ENCODE peak calls at places on chromosomes 13 and 19, in six cellular contexts. One of them, this sample, is unnamed.

GRCh38 chr19:32611161-32611560 is 30.2 kb downstream of the PDCD5 start:
- DNase-seq in fibroblast of pulmonary artery: no peak
- DNase-seq in Panc1: no peak
- DNase-seq in fibroblast of the aortic adventitia: no peak
- DNase-seq in cardiac muscle cell: no peak
- DNase-seq in astrocyte of the cerebellum: peak
- DNase-seq in this sample: no peak

GRCh38 chr19:3319643-3320353 is 46.6 kb upstream of the NFIC start:
- DNase-seq in Panc1: no peak
- DNase-seq in cardiac muscle cell: no peak
- DNase-seq in astrocyte of the cerebellum: no peak
- DNase-seq in fibroblast of pulmonary artery: no peak
- DNase-seq in fibroblast of the aortic adventitia: peak
- DNase-seq in this sample: no peak

GRCh38 chr13:98626298-98626940 is 49.5 kb upstream of the STK24 start:
- DNase-seq in fibroblast of pulmonary artery: no peak
- DNase-seq in Panc1: no peak
- DNase-seq in fibroblast of the aortic adventitia: no peak
- DNase-seq in cardiac muscle cell: no peak
- DNase-seq in astrocyte of the cerebellum: no peak
- DNase-seq in this sample: no peak

GRCh38 chr19:50969413-50969760 is at the start of gene KLK6:
- DNase-seq in fibroblast of the aortic adventitia: no peak
- DNase-seq in fibroblast of pulmonary artery: no peak
- DNase-seq in Panc1: no peak
- DNase-seq in cardiac muscle cell: no peak
- DNase-seq in astrocyte of the cerebellum: no peak
- DNase-seq in this sample: no peak

GRCh38 chr19:409515-410242 is 732 bp upstream of the C2CD4C start:
- DNase-seq in astrocyte of the cerebellum: no peak
- DNase-seq in fibroblast of the aortic adventitia: no peak
- DNase-seq in cardiac muscle cell: peak
- DNase-seq in Panc1: no peak
- DNase-seq in fibroblast of pulmonary artery: no peak
- DNase-seq in this sample: no peak

GRCh38 chr19:53977991-53978731 is 13.3 kb upstream of the CACNG6 start:
- DNase-seq in Panc1: peak
- DNase-seq in fibroblast of the aortic adventitia: peak
- DNase-seq in cardiac muscle cell: peak
- DNase-seq in fibroblast of pulmonary artery: peak
- DNase-seq in astrocyte of the cerebellum: peak
- DNase-seq in this sample: peak

GRCh38 chr19:41330946-41331678 is 21.1 kb downstream of the CCDC97 start:
- DNase-seq in astrocyte of the cerebellum: no peak
- DNase-seq in fibroblast of the aortic adventitia: no peak
- DNase-seq in fibroblast of pulmonary artery: no peak
- DNase-seq in cardiac muscle cell: no peak
- DNase-seq in Panc1: no peak
- DNase-seq in this sample: no peak

GRCh38 chr19:35509018-35509652 is 4.3 kb downstream of the DMKN start:
- DNase-seq in fibroblast of pulmonary artery: no peak
- DNase-seq in astrocyte of the cerebellum: no peak
- DNase-seq in cardiac muscle cell: peak
- DNase-seq in Panc1: no peak
- DNase-seq in fibroblast of the aortic adventitia: no peak
- DNase-seq in this sample: no peak

GRCh38 chr19:50724522-50725217 is 1.5 kb downstream of the CLEC11A start:
- DNase-seq in astrocyte of the cerebellum: peak
- DNase-seq in cardiac muscle cell: peak
- DNase-seq in fibroblast of pulmonary artery: peak
- DNase-seq in Panc1: no peak
- DNase-seq in fibroblast of the aortic adventitia: peak
- DNase-seq in this sample: peak

GRCh38 chr13:37306778-37307544 is 201.5 kb upstream of the CSNK1A1L start:
- DNase-seq in fibroblast of the aortic adventitia: peak
- DNase-seq in cardiac muscle cell: no peak
- DNase-seq in astrocyte of the cerebellum: peak
- DNase-seq in Panc1: no peak
- DNase-seq in fibroblast of pulmonary artery: peak
- DNase-seq in this sample: peak

GRCh38 chr19:13302521-13303270 is 152.5 kb downstream of the IER2 start:
- DNase-seq in Panc1: no peak
- DNase-seq in astrocyte of the cerebellum: no peak
- DNase-seq in fibroblast of pulmonary artery: no peak
- DNase-seq in fibroblast of the aortic adventitia: no peak
- DNase-seq in cardiac muscle cell: no peak
- DNase-seq in this sample: no peak

GRCh38 chr13:23510544-23510916 is 59.7 kb upstream of the TNFRSF19 start:
- DNase-seq in fibroblast of the aortic adventitia: peak
- DNase-seq in Panc1: no peak
- DNase-seq in fibroblast of pulmonary artery: peak
- DNase-seq in cardiac muscle cell: no peak
- DNase-seq in astrocyte of the cerebellum: no peak
- DNase-seq in this sample: peak

GRCh38 chr19:3058821-3059314 is 3.4 kb downstream of the TLE5 start:
- DNase-seq in fibroblast of pulmonary artery: no peak
- DNase-seq in cardiac muscle cell: no peak
- DNase-seq in fibroblast of the aortic adventitia: no peak
- DNase-seq in Panc1: no peak
- DNase-seq in astrocyte of the cerebellum: no peak
- DNase-seq in this sample: no peak

GRCh38 chr13:113756441-113757097 is 2.5 kb upstream of the TMEM255B start:
- DNase-seq in cardiac muscle cell: no peak
- DNase-seq in fibroblast of the aortic adventitia: no peak
- DNase-seq in astrocyte of the cerebellum: no peak
- DNase-seq in fibroblast of pulmonary artery: peak
- DNase-seq in Panc1: no peak
- DNase-seq in this sample: no peak

GRCh38 chr19:52464798-52465470 is 11.6 kb downstream of the ZNF578 start:
- DNase-seq in fibroblast of the aortic adventitia: no peak
- DNase-seq in astrocyte of the cerebellum: no peak
- DNase-seq in cardiac muscle cell: peak
- DNase-seq in fibroblast of pulmonary artery: no peak
- DNase-seq in Panc1: no peak
- DNase-seq in this sample: no peak

GRCh38 chr13:98524391-98524790 is 52.5 kb downstream of the STK24 start:
- DNase-seq in cardiac muscle cell: no peak
- DNase-seq in fibroblast of pulmonary artery: no peak
- DNase-seq in astrocyte of the cerebellum: peak
- DNase-seq in Panc1: no peak
- DNase-seq in fibroblast of the aortic adventitia: no peak
- DNase-seq in this sample: no peak

GRCh38 chr13:28575200-28575599 is 80.3 kb upstream of the FLT1 start:
- DNase-seq in fibroblast of the aortic adventitia: no peak
- DNase-seq in fibroblast of pulmonary artery: no peak
- DNase-seq in Panc1: no peak
- DNase-seq in astrocyte of the cerebellum: no peak
- DNase-seq in cardiac muscle cell: no peak
- DNase-seq in this sample: no peak

GRCh38 chr13:107192289-107192688 is 624.4 kb upstream of the ARGLU1 start:
- DNase-seq in astrocyte of the cerebellum: peak
- DNase-seq in fibroblast of pulmonary artery: no peak
- DNase-seq in cardiac muscle cell: no peak
- DNase-seq in fibroblast of the aortic adventitia: no peak
- DNase-seq in Panc1: no peak
- DNase-seq in this sample: no peak

GRCh38 chr19:3771033-3771905 is 759 bp downstream of the RAX2 start:
- DNase-seq in Panc1: no peak
- DNase-seq in cardiac muscle cell: no peak
- DNase-seq in astrocyte of the cerebellum: no peak
- DNase-seq in fibroblast of the aortic adventitia: no peak
- DNase-seq in fibroblast of pulmonary artery: no peak
- DNase-seq in this sample: no peak

GRCh38 chr19:12793290-12794195 is 2.3 kb downstream of the JUNB start:
- DNase-seq in cardiac muscle cell: peak
- DNase-seq in fibroblast of pulmonary artery: peak
- DNase-seq in astrocyte of the cerebellum: peak
- DNase-seq in fibroblast of the aortic adventitia: peak
- DNase-seq in Panc1: no peak
- DNase-seq in this sample: no peak

GRCh38 chr13:46295531-46296464 is 84.1 kb downstream of the LRRC63 start:
- DNase-seq in astrocyte of the cerebellum: peak
- DNase-seq in cardiac muscle cell: no peak
- DNase-seq in fibroblast of the aortic adventitia: peak
- DNase-seq in Panc1: no peak
- DNase-seq in fibroblast of pulmonary artery: peak
- DNase-seq in this sample: peak

GRCh38 chr19:47266401-47266885 is 8.2 kb upstream of the INAFM1 start:
- DNase-seq in fibroblast of pulmonary artery: no peak
- DNase-seq in cardiac muscle cell: no peak
- DNase-seq in fibroblast of the aortic adventitia: no peak
- DNase-seq in Panc1: no peak
- DNase-seq in astrocyte of the cerebellum: no peak
- DNase-seq in this sample: no peak

GRCh38 chr19:51690359-51691121 is 2.6 kb upstream of the SPACA6 start:
- DNase-seq in fibroblast of the aortic adventitia: peak
- DNase-seq in astrocyte of the cerebellum: no peak
- DNase-seq in fibroblast of pulmonary artery: peak
- DNase-seq in Panc1: no peak
- DNase-seq in cardiac muscle cell: peak
- DNase-seq in this sample: no peak

GRCh38 chr19:5624154-5624663 is 1.3 kb downstream of the SAFB start:
- DNase-seq in fibroblast of pulmonary artery: peak
- DNase-seq in fibroblast of the aortic adventitia: peak
- DNase-seq in Panc1: no peak
- DNase-seq in cardiac muscle cell: peak
- DNase-seq in astrocyte of the cerebellum: peak
- DNase-seq in this sample: no peak

GRCh38 chr13:69423844-69424243 is 683.8 kb upstream of the ATXN8OS start:
- DNase-seq in astrocyte of the cerebellum: no peak
- DNase-seq in cardiac muscle cell: no peak
- DNase-seq in Panc1: no peak
- DNase-seq in fibroblast of the aortic adventitia: no peak
- DNase-seq in fibroblast of pulmonary artery: no peak
- DNase-seq in this sample: no peak

GRCh38 chr19:7673995-7674667 is 2.8 kb upstream of the MCEMP1 start:
- DNase-seq in Panc1: no peak
- DNase-seq in cardiac muscle cell: peak
- DNase-seq in fibroblast of pulmonary artery: peak
- DNase-seq in fibroblast of the aortic adventitia: peak
- DNase-seq in astrocyte of the cerebellum: no peak
- DNase-seq in this sample: no peak

GRCh38 chr13:86383561-86383960 is 584.3 kb upstream of the SLITRK6 start:
- DNase-seq in Panc1: no peak
- DNase-seq in fibroblast of pulmonary artery: no peak
- DNase-seq in astrocyte of the cerebellum: no peak
- DNase-seq in cardiac muscle cell: no peak
- DNase-seq in fibroblast of the aortic adventitia: no peak
- DNase-seq in this sample: no peak

GRCh38 chr19:38059897-38060296 is 152.9 kb downstream of the SIPA1L3 start:
- DNase-seq in Panc1: no peak
- DNase-seq in cardiac muscle cell: no peak
- DNase-seq in fibroblast of the aortic adventitia: peak
- DNase-seq in fibroblast of pulmonary artery: peak
- DNase-seq in astrocyte of the cerebellum: no peak
- DNase-seq in this sample: no peak

GRCh38 chr19:15198006-15198356 is 2.8 kb downstream of the NOTCH3 start:
- DNase-seq in fibroblast of the aortic adventitia: no peak
- DNase-seq in cardiac muscle cell: no peak
- DNase-seq in fibroblast of pulmonary artery: no peak
- DNase-seq in Panc1: no peak
- DNase-seq in astrocyte of the cerebellum: no peak
- DNase-seq in this sample: no peak

GRCh38 chr19:43362179-43362578 is 8.7 kb downstream of the CD177 start:
- DNase-seq in fibroblast of the aortic adventitia: peak
- DNase-seq in fibroblast of pulmonary artery: peak
- DNase-seq in cardiac muscle cell: no peak
- DNase-seq in astrocyte of the cerebellum: no peak
- DNase-seq in Panc1: no peak
- DNase-seq in this sample: no peak

GRCh38 chr19:18672606-18673337 is 10.7 kb upstream of the CRTC1 start:
- DNase-seq in astrocyte of the cerebellum: peak
- DNase-seq in cardiac muscle cell: no peak
- DNase-seq in fibroblast of pulmonary artery: peak
- DNase-seq in fibroblast of the aortic adventitia: peak
- DNase-seq in Panc1: no peak
- DNase-seq in this sample: no peak

DNA sequence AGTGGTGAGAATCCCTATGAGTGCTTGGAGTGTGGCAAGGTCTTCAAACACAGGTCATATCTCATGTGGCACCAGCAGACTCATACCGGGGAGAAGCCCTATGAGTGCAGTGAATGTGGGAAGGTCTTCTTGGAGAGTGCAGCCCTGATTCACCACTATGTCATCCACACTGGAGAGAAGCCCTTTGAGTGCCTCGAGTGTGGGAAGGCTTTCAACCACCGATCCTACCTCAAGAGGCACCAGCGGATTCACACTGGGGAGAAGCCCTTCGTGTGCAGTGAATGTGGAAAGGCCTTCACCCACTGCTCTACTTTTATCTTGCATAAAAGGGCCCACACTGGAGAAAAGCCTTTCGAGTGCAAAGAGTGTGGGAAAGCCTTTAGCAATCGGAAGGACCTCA is 18.7 kb upstream of the AURKC start:
- DNase-seq in Panc1: no peak
- DNase-seq in fibroblast of pulmonary artery: no peak
- DNase-seq in cardiac muscle cell: no peak
- DNase-seq in astrocyte of the cerebellum: no peak
- DNase-seq in fibroblast of the aortic adventitia: no peak
- DNase-seq in this sample: no peak
- H3K4me3 ChIP-seq in Panc1: no peak
- H3K4me3 ChIP-seq in fibroblast of pulmonary artery: no peak
- H3K4me3 ChIP-seq in cardiac muscle cell: no peak
- H3K4me3 ChIP-seq in astrocyte of the cerebellum: no peak
- H3K4me3 ChIP-seq in fibroblast of the aortic adventitia: no peak
- H3K4me3 ChIP-seq in this sample: no peak

GRCh38 chr13:80680786-80681366 is 339.9 kb upstream of the SPRY2 start:
- DNase-seq in fibroblast of pulmonary artery: no peak
- DNase-seq in astrocyte of the cerebellum: no peak
- DNase-seq in cardiac muscle cell: no peak
- DNase-seq in Panc1: no peak
- DNase-seq in fibroblast of the aortic adventitia: no peak
- DNase-seq in this sample: no peak
- TF ChIP-seq CTCF in fibroblast of pulmonary artery: no peak
- TF ChIP-seq CTCF in astrocyte of the cerebellum: no peak
- TF ChIP-seq CTCF in cardiac muscle cell: no peak
- TF ChIP-seq CTCF in Panc1: no peak
- TF ChIP-seq CTCF in fibroblast of the aortic adventitia: no peak
- TF ChIP-seq CTCF in this sample: no peak

DNA sequence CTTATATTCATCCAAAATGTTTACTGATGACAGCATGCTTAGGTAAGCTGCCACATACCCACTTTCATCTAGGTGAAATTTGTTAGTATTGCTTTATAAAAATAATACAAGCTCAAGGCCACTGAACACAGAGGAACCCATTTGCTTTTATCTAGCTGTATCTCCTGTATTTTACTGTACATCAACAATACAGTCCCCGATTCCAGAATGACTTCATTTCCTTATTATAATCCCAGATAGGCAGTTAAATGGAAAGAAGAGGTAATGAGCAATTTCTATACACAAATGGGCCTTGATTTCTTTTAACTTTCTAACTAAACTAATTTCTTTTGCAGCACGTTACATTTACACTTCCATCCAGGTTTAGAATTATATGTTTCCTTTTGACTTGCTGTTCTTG is 86.2 kb downstream of the SHISA2 start:
- DNase-seq in cardiac muscle cell: no peak
- DNase-seq in fibroblast of pulmonary artery: no peak
- DNase-seq in Panc1: no peak
- DNase-seq in fibroblast of the aortic adventitia: no peak
- DNase-seq in astrocyte of the cerebellum: no peak
- DNase-seq in this sample: no peak
- H3K4me3 ChIP-seq in cardiac muscle cell: no peak
- H3K4me3 ChIP-seq in fibroblast of pulmonary artery: no peak
- H3K4me3 ChIP-seq in Panc1: no peak
- H3K4me3 ChIP-seq in fibroblast of the aortic adventitia: no peak
- H3K4me3 ChIP-seq in astrocyte of the cerebellum: no peak
- H3K4me3 ChIP-seq in this sample: no peak

GRCh38 chr19:48549380-48549779 is 2.6 kb upstream of the SULT2B1 start:
- DNase-seq in fibroblast of the aortic adventitia: no peak
- DNase-seq in astrocyte of the cerebellum: no peak
- DNase-seq in fibroblast of pulmonary artery: no peak
- DNase-seq in Panc1: no peak
- DNase-seq in cardiac muscle cell: no peak
- DNase-seq in this sample: no peak
- TF ChIP-seq CTCF in fibroblast of the aortic adventitia: no peak
- TF ChIP-seq CTCF in astrocyte of the cerebellum: no peak
- TF ChIP-seq CTCF in fibroblast of pulmonary artery: no peak
- TF ChIP-seq CTCF in Panc1: no peak
- TF ChIP-seq CTCF in cardiac muscle cell: no peak
- TF ChIP-seq CTCF in this sample: no peak